ENCODE peak calls at places on chromosomes 5 and 9, in four cellular contexts. I, Z, V and E are unnamed samples.
A peak's percentile ranks its signal among the peaks of the same experiment; 100 is the strongest.

GRCh38 chr9:34380034-34380510 is 3.4 kb upstream of the MYORG start:
- DNase-seq in I (no peak), Z (no peak), V (peak; percentile 23), E (peak; percentile 42)

GRCh38 chr5:181167814-181168488 is 20.6 kb downstream of the OR2V2 start:
- DNase-seq in V (no peak), Z (no peak), I (no peak), E (peak; percentile 44)

GRCh38 chr5:1769752-1770442 is 29.7 kb downstream of the MRPL36 start:
- DNase-seq in Z (no peak), V (no peak), I (no peak), E (no peak)

GRCh38 chr5:43561346-43561745 is 4.5 kb upstream of the PAIP1 start:
- DNase-seq in V (no peak), Z (no peak), I (no peak), E (no peak)

GRCh38 chr9:81479573-81479972 is 209.8 kb downstream of the TLE1 start:
- DNase-seq in Z (no peak), I (no peak), V (no peak), E (no peak)

GRCh38 chr9:96033896-96034295 is 158.4 kb downstream of the ERCC6L2 start:
- DNase-seq in I (no peak), Z (no peak), V (no peak), E (no peak)

GRCh38 chr5:124662261-124662781 is 84.1 kb downstream of the ZNF608 start:
- DNase-seq in Z (no peak), V (no peak), I (no peak), E (peak; percentile 56)

GRCh38 chr5:5800801-5801761 is 378.6 kb downstream of the ICE1 start:
- DNase-seq in V (no peak), Z (no peak), I (no peak), E (no peak)

GRCh38 chr9:38393128-38393809 is 767 bp downstream of the ALDH1B1 start:
- DNase-seq in V (peak; percentile 4), Z (no peak), I (no peak), E (no peak)

GRCh38 chr9:38319496-38320173 is 72.9 kb upstream of the ALDH1B1 start:
- DNase-seq in Z (no peak), V (no peak), I (no peak), E (no peak)

GRCh38 chr9:131776473-131776872 is 36.6 kb upstream of the RAPGEF1 start:
- DNase-seq in V (no peak), I (no peak), Z (no peak), E (peak; percentile 22)

GRCh38 chr9:79581794-79582193 is 10.0 kb downstream of the TLE4 start:
- DNase-seq in Z (no peak), I (no peak), V (peak; percentile 68), E (no peak)

GRCh38 chr9:126777733-126778132 is 27.1 kb upstream of the ZBTB43 start:
- DNase-seq in V (no peak), I (no peak), Z (no peak), E (no peak)

GRCh38 chr5:5103249-5103648 is 36.9 kb upstream of the ADAMTS16 start:
- DNase-seq in V (no peak), I (no peak), Z (no peak), E (no peak)

GRCh38 chr9:134027561-134027960 is 2.3 kb downstream of the BRD3OS start:
- DNase-seq in V (no peak), I (no peak), Z (no peak), E (no peak)

GRCh38 chr5:172775326-172776234 is 4.6 kb upstream of the DUSP1 start:
- DNase-seq in V (no peak), I (peak; percentile 95), Z (peak; percentile 73), E (peak; percentile 73)

GRCh38 chr9:127776195-127776918 is 2.1 kb downstream of the SH2D3C start:
- DNase-seq in V (peak; percentile 83), I (peak; percentile 45), Z (no peak), E (peak; percentile 52)

GRCh38 chr9:38094165-38094564 is 25.1 kb upstream of the SHB start:
- DNase-seq in V (no peak), I (no peak), Z (no peak), E (no peak)

GRCh38 chr9:103798620-103799019 is 295.5 kb upstream of the SMC2 start:
- DNase-seq in I (no peak), Z (no peak), V (no peak), E (no peak)

DNA sequence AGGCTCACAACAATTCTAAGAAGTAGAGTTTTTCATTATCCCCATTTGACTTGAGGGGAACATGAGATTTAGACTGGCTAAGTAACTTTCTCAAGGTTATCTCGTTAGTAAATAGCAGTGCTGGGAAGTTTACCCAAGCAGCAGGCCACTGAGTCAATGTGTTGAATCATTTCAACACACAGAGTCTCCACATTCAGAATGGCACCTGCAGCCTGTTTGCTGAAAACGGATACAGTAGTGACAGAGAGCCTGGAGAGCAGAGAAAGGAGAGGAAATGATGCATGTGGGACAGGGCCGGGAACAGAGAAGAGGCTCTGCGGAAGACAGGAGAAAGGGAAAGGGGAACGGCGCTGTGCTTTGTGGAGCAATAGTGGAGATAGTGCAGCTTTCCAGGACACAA is 33.5 kb upstream of the ZSWIM6 start:
- DNase-seq in Z (no peak), I (no peak), V (no peak), E (no peak)
- H3K27ac ChIP-seq in Z (no peak overlapping the region), I (no peak overlapping the region), V (no peak overlapping the region), E (no peak overlapping the region)

DNA sequence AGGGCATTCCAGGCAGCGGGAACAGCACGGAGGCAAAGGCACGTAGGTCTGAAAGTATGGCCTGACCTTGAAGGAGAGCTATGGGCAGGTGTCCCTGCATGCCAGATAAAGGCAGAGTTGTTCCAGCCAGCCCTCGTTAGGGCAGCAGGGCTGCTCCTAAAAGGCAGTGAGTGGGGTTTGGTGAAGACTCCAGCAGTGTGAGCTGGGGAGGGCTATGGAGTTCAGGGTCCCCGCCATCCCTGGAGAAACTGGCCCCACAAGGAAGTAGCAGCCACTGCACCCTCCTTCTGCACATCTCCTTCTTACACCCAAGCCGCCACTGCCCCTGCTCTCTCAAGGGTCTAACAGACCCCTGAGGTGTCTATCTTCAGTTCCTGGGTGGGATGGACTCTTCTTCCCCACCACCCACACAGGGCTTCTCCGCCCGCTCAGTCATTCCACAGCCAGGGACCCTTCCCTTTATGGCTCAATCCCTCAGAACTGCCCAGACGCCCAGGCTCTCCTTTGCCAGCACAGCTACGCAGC is 1.4 kb downstream of the AKNA start:
- DNase-seq in Z (no peak), I (no peak), V (no peak), E (no peak)
- H3K27ac ChIP-seq in Z (peak overlapping the region; percentile 97), I (peak overlapping the region; percentile 93), V (peak overlapping the region; percentile 87), E (peak overlapping the region; percentile 90)

DNA sequence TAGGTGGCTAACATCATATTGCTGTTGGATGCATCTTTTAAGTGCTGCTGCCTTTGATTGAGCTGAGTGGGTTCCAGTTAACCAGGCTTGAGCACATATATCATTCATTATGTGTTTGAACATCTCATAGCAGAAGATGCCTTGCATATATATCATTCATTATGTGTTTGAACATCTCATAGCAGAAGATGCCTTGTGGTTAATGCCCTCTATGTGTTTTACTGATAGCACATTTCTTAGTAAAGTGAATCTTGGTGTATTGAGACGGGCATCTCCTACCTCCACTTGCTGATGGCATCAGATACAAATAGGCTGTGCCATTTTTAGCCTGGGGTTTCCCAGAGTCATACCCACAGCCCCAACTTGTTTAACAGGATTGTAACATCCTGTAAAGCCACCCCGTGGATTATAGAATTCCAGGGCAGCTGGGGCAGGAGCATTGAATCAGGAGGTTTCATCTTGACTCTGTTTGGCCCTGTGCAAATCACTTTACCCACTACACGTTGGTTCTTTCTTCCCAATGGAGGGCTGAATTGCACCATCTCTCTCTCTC is 26.5 kb downstream of the MTAP start:
- DNase-seq in Z (no peak), I (no peak), V (no peak), E (no peak)
- H3K27ac ChIP-seq in Z (no peak overlapping the region), I (no peak overlapping the region), V (no peak overlapping the region), E (no peak overlapping the region)

GRCh38 chr9:120904061-120904998 is 22.3 kb downstream of the TRAF1 start:
- DNase-seq in I (no peak), V (peak; percentile 86), Z (no peak), E (no peak)
- H3K27ac ChIP-seq in I (peak overlapping the region; percentile 11), V (peak overlapping the region; percentile 95), Z (no peak overlapping the region), E (no peak overlapping the region)

GRCh38 chr5:133966090-133966489 is 2.3 kb downstream of the C5orf15 start:
- DNase-seq in I (no peak), V (no peak), Z (no peak), E (no peak)
- H3K27ac ChIP-seq in I (no peak overlapping the region), V (no peak overlapping the region), Z (no peak overlapping the region), E (no peak overlapping the region)

GRCh38 chr9:136059851-136060670 is 35.0 kb downstream of the NACC2 start:
- DNase-seq in Z (no peak), V (no peak), I (no peak), E (no peak)
- H3K27ac ChIP-seq in Z (no peak overlapping the region), V (no peak overlapping the region), I (no peak overlapping the region), E (no peak overlapping the region)

GRCh38 chr9:107284636-107285035 is 1.6 kb downstream of the RAD23B start:
- DNase-seq in V (no peak), I (no peak), Z (no peak), E (no peak)

GRCh38 chr9:107286057-107286456 is 3.0 kb downstream of the RAD23B start:
- DNase-seq in Z (no peak), I (no peak), V (no peak), E (no peak)

GRCh38 chr9:107283621-107284616 is 840 bp downstream of the RAD23B start:
- DNase-seq in I (peak; percentile 73), V (peak; percentile 69), Z (peak; percentile 65), E (peak; percentile 83)

GRCh38 chr9:107282759-107283620 is at the start of gene RAD23B:
- DNase-seq in V (peak; percentile 99), Z (peak; percentile 97), I (peak; percentile 98), E (peak; percentile 98)

GRCh38 chr9:107285292-107285691 is 2.2 kb downstream of the RAD23B start:
- DNase-seq in Z (no peak), I (no peak), V (no peak), E (no peak)
- H3K27ac ChIP-seq in Z (peak overlapping the region; percentile 99), I (no peak overlapping the region), V (peak overlapping the region; percentile 92), E (no peak overlapping the region)

DNA sequence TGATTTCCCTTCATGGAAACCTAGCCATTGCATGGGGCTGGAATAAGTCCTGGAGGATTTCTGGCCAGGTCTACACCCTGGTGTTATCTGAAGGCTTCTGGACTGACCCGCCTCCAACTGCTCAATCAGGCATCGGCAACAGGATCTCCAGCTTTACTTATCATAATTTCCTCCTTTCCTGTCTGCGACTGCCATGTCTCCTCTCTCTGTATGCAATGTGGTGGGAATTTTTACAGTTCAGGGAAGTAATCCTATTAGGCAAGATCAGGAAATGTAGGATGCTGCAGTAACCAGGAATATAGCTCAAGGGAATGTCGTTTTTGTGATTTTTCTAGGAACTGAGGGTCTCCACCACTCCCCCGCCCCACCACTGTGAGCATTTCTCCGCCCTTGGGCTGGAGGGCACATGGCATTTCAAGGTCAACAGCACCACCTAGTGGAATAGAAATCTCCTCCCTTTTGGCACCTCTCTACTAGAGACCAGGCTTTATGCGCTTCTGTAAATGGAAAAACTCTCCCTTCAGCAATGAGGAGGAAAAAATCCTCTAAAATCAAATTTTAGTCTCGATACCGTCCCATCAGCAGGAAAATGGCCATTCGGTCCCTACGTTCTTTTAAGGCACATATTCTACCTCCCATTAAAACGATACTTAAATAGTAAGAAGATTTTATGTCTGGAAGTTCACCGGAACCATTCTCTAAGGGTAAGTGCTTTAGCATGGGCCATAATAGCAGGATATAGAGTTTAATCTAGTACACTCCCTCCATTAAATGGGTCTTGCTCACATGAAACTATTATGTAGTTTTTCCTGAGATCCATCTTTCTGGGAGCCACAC is 93.0 kb downstream of the YTHDC2 start:
- DNase-seq in Z (no peak), I (peak; percentile 36), V (peak; percentile 52), E (peak; percentile 33)
- H3K27ac ChIP-seq in Z (no peak overlapping the region), I (no peak overlapping the region), V (no peak overlapping the region), E (no peak overlapping the region)